ENCODE peak calls at places on chromosomes 5 and 9, in four cellular contexts. I is globus pallidus, T is hepatocyte, H is NCI-H1092. M is an unnamed sample.

GRCh38 chr9:84404095-84404686 is 63.6 kb upstream of the SLC28A3 start:
- DNase-seq in I (no peak), T (peak), H (no peak), M (peak)

GRCh38 chr9:126974604-126975003 is 60.0 kb downstream of the RALGPS1 start:
- DNase-seq in I (no peak), T (no peak), H (no peak), M (no peak)

GRCh38 chr5:53543401-53543800 is 17.0 kb upstream of the NDUFS4 start:
- DNase-seq in I (no peak), T (no peak), H (no peak), M (no peak)

GRCh38 chr5:102218159-102218558 is 77.9 kb downstream of the SLCO4C1 start:
- DNase-seq in I (no peak), T (peak), H (no peak), M (no peak)

GRCh38 chr5:2200261-2200965 is 317.7 kb upstream of the IRX4 start:
- DNase-seq in I (no peak), T (no peak), H (no peak), M (no peak)

GRCh38 chr5:150286820-150287219 is 2.8 kb downstream of the CAMK2A start:
- DNase-seq in I (no peak), T (peak), H (no peak), M (no peak)

GRCh38 chr9:37503736-37504135 is 18.0 kb downstream of the POLR1E start:
- DNase-seq in I (no peak), T (no peak), H (no peak), M (no peak)

GRCh38 chr9:134324359-134325095 is 1.7 kb upstream of the RXRA start:
- DNase-seq in I (no peak), T (no peak), H (no peak), M (no peak)

GRCh38 chr5:66230551-66230950 is 86.5 kb downstream of the SREK1 start:
- DNase-seq in I (no peak), T (no peak), H (no peak), M (no peak)

GRCh38 chr5:124193371-124193789 is 553.1 kb downstream of the ZNF608 start:
- DNase-seq in I (peak), T (no peak), H (no peak), M (no peak)

GRCh38 chr9:121277026-121277425 is 9.1 kb downstream of the GSN start:
- DNase-seq in I (no peak), T (no peak), H (no peak), M (no peak)

GRCh38 chr9:38482918-38483592 is 58.8 kb upstream of the IGFBPL1 start:
- DNase-seq in I (no peak), T (peak), H (peak), M (no peak)

GRCh38 chr9:136750526-136750925 is 2.2 kb upstream of the LCN6 start:
- DNase-seq in I (no peak), T (no peak), H (no peak), M (no peak)

M was measured in midbrain.